ENCODE peak calls at places on chromosome 16, in seven cellular contexts. F is breast epithelium; R is ascending aorta; S is keratinocyte; L is CD4-positive, CD25-positive, alpha-beta regulatory T cell; O is body of pancreas; Q is cardiac muscle cell. X is an unnamed sample.
A peak's percentile ranks its signal among the peaks of the same experiment; 100 is the strongest.

GRCh38 chr16:87881327-87882200 is 12.3 kb upstream of the SLC7A5 start:
- DNase-seq in F (no peak), R (no peak), S (no peak), L (no peak), O (no peak), Q (no peak), X (no peak)

GRCh38 chr16:23640669-23640958 is 496 bp downstream of the PALB2 start:
- DNase-seq in F (no peak), R (no peak), S (no peak), L (peak; percentile 33), O (no peak), Q (no peak), X (no peak)

GRCh38 chr16:87831421-87832136 is 37.7 kb downstream of the SLC7A5 start:
- DNase-seq in F (no peak), R (no peak), S (no peak), L (no peak), O (no peak), Q (no peak), X (no peak)

GRCh38 chr16:48317614-48318013 is 67.6 kb downstream of the SIAH1 start:
- DNase-seq in F (no peak), R (no peak), S (no peak), L (peak; percentile 10), O (no peak), Q (no peak), X (no peak)

GRCh38 chr16:87563022-87563421 is 39.3 kb upstream of the JPH3 start:
- DNase-seq in F (no peak), R (no peak), S (no peak), L (no peak), O (no peak), Q (no peak), X (no peak)

GRCh38 chr16:74726736-74727135 is 26.1 kb upstream of the MLKL start:
- DNase-seq in F (no peak), R (no peak), S (no peak), L (peak; percentile 57), O (no peak), Q (no peak), X (peak; percentile 85)

GRCh38 chr16:77807-78443 is at the start of gene MPG:
- DNase-seq in F (peak; percentile 83), R (no peak), S (no peak), L (peak; percentile 82), O (peak; percentile 88), Q (peak; percentile 87), X (peak; percentile 75)

GRCh38 chr16:82636958-82637357 is 10.2 kb downstream of the CDH13 start:
- DNase-seq in F (no peak), R (no peak), S (no peak), L (no peak), O (no peak), Q (no peak), X (peak; percentile 29)

GRCh38 chr16:14501331-14502255 is 128.5 kb downstream of the PARN start:
- DNase-seq in F (peak; percentile 82), R (peak; percentile 66), S (peak; percentile 81), L (no peak), O (peak; percentile 96), Q (peak; percentile 64), X (peak; percentile 49)

GRCh38 chr16:81600275-81600674 is 155.7 kb downstream of the CMIP start:
- DNase-seq in F (no peak), R (no peak), S (peak; percentile 54), L (no peak), O (no peak), Q (peak; percentile 80), X (no peak)

GRCh38 chr16:87874639-87875472 is 5.5 kb upstream of the SLC7A5 start:
- DNase-seq in F (no peak), R (no peak), S (no peak), L (peak; percentile 86), O (no peak), Q (no peak), X (no peak)

GRCh38 chr16:58638148-58639036 is 8.8 kb upstream of the CNOT1 start:
- DNase-seq in F (no peak), R (no peak), S (peak; percentile 69), L (no peak), O (peak; percentile 40), Q (no peak), X (peak; percentile 29)

GRCh38 chr16:70018254-70018653 is 67.1 kb downstream of the CLEC18A start:
- DNase-seq in F (no peak), R (no peak), S (no peak), L (peak; percentile 81), O (peak; percentile 12), Q (peak; percentile 68), X (peak; percentile 66)

GRCh38 chr16:86384980-86385379 is 125.3 kb upstream of the FOXF1 start:
- DNase-seq in F (no peak), R (no peak), S (no peak), L (no peak), O (no peak), Q (no peak), X (no peak)

GRCh38 chr16:86384263-86384649 is 126.1 kb upstream of the FOXF1 start:
- DNase-seq in F (no peak), R (no peak), S (no peak), L (no peak), O (no peak), Q (no peak), X (no peak)

GRCh38 chr16:86382067-86382773 is 128.1 kb upstream of the FOXF1 start:
- DNase-seq in F (no peak), R (no peak), S (no peak), L (no peak), O (no peak), Q (no peak), X (no peak)

GRCh38 chr16:86382774-86383407 is 127.4 kb upstream of the FOXF1 start:
- DNase-seq in F (no peak), R (no peak), S (no peak), L (no peak), O (no peak), Q (no peak), X (no peak)

DNA sequence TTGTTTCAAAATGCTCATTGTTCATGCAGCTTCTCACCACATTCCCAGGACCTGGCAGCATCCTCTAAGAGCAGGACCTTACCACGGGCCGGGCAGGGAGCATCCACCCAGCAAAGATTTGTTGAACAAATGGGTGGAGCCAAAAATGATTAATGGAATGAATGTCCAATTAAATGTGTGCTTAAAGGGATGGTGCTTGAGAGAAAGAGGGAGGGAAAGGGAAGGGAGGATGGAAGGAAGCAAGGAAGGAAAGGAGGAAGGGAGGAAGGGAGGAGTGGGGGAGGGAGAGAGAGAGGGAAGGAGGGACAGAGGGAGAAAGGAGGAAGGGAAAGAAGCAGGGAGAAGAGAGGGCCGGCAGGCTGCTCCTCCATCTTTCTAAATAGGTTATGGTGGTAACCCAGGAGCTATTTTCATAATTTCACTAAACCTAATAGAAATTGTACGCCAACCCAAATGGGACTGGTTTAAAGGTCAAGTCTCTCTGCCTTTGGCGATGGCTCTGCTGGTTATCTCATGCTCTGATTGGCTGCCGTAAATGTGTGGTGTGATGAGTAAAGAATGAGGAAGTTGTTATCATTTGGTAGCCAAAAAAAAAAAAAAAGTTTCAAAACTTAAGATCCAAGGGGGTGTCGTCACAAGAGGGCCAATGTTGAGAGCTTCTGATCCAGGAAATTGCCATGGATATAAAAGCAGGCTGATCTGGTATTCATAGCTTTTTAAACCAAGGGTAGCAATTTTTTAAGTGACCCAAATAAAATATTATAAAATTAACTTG is 126.7 kb upstream of the FOXF1 start:
- DNase-seq in F (no peak), R (no peak), S (no peak), L (no peak), O (peak; percentile 14), Q (no peak), X (peak; percentile 14)
- H3K27ac ChIP-seq in F (no peak overlapping the region), R (no peak overlapping the region), S (no peak overlapping the region), L (no peak overlapping the region), O (no peak overlapping the region), Q (no peak overlapping the region), X (peak overlapping the region; percentile 72)

GRCh38 chr16:12426122-12426521 is 377.6 kb downstream of the CPPED1 start:
- DNase-seq in F (no peak), R (no peak), S (no peak), L (no peak), O (no peak), Q (no peak), X (no peak)
- H3K27ac ChIP-seq in F (no peak overlapping the region), R (no peak overlapping the region), S (no peak overlapping the region), L (no peak overlapping the region), O (no peak overlapping the region), Q (no peak overlapping the region), X (no peak overlapping the region)

DNA sequence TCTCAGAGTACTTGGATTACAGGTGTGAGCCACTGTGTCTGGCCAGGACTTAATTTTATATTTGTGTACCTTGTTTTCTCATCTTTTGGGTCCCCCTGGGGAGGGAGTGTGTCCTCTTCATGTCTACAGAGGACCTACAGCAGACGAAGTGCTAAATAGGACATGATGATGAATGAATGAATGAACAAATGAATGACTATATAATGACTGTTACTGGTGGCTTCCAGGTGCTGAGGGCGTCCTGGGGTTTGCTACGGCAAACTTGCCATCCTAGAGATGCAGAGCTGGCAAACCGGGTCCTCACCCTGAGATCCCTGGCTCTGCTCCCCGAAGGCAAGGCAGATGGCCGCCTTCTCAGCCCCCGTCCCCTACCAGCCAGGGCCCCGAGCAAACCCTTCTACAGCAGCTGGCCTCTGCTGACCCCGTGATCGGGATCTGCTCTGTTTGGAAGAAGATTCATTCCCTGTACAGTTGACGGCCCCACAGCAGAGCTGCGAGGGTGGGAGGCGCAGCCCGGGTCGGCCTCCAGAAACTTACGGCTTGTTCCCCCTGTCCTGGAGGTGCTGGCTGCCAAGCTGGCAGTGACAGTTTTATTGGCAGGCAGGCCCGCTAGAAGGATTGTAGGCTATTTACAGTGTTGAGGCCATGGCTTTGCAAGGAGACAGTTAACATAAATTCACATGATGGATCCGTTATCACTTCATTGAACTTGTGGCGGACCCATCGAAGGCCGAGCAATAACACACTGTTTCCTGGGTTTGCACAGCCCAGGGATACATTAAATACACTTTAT is 197.7 kb upstream of the GSE1 start:
- DNase-seq in F (no peak), R (no peak), S (no peak), L (no peak), O (peak; percentile 35), Q (no peak), X (no peak)
- H3K27ac ChIP-seq in F (no peak overlapping the region), R (no peak overlapping the region), S (no peak overlapping the region), L (no peak overlapping the region), O (no peak overlapping the region), Q (peak overlapping the region; percentile 78), X (no peak overlapping the region)

GRCh38 chr16:27749547-27749875 is 199.6 kb downstream of the KATNIP start:
- DNase-seq in F (no peak), R (no peak), S (no peak), L (no peak), O (no peak), Q (no peak), X (no peak)

GRCh38 chr16:27749946-27750345 is 200.0 kb downstream of the KATNIP start:
- DNase-seq in F (no peak), R (no peak), S (no peak), L (no peak), O (no peak), Q (no peak), X (no peak)

GRCh38 chr16:27751676-27752075 is 201.7 kb downstream of the KATNIP start:
- DNase-seq in F (no peak), R (no peak), S (no peak), L (no peak), O (no peak), Q (no peak), X (no peak)

GRCh38 chr16:27753563-27753962 is 203.6 kb downstream of the KATNIP start:
- DNase-seq in F (no peak), R (no peak), S (no peak), L (no peak), O (no peak), Q (no peak), X (no peak)

DNA sequence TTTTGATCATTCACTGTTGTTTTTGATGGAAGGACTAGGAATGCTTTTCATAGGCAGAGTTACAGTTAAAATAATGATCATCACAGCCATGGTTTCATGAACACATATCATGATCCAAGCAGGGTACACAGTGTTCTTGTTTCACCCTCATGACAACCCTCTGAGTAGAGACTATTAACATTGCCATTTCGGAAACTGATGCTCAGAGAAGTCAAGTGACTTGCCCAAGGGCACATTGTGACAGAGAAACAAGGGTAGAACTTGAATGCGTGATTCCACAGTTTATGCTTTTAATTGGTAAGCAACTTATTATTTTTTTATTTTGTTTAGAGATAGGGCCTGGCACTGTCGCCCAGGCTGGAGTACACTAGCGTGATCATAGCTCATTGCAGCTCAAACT is 202.3 kb downstream of the KATNIP start:
- DNase-seq in F (no peak), R (no peak), S (no peak), L (no peak), O (no peak), Q (no peak), X (no peak)
- H3K27ac ChIP-seq in F (no peak overlapping the region), R (no peak overlapping the region), S (no peak overlapping the region), L (no peak overlapping the region), O (no peak overlapping the region), Q (no peak overlapping the region), X (no peak overlapping the region)